ENCODE peak calls at places on chromosomes 12 and 14, in five cellular contexts. M is H1; D is aorta; N is tibial nerve; K is CD4-positive, CD25-positive, alpha-beta regulatory T cell. L is an unnamed sample. For H3K4me1, the result is how much of the 10 kb centered on the place peaks cover.

GRCh38 chr12:103578926-103579325 is 8.1 kb upstream of the STAB2 start:
- DNase-seq in M (no peak), K (no peak), D (no peak), N (no peak), L (no peak)

GRCh38 chr14:24085215-24085614 is 8.9 kb upstream of the PCK2 start:
- DNase-seq in D (no peak), M (no peak), N (no peak), K (no peak), L (no peak)

GRCh38 chr12:51270847-51271518 is 768 bp upstream of the SMAGP start:
- DNase-seq in K (no peak), D (no peak), M (no peak), N (no peak), L (no peak)

GRCh38 chr14:58426819-58427288 is 477 bp downstream of the TIMM9 start:
- DNase-seq in D (peak), K (no peak), N (no peak), M (peak), L (no peak)

GRCh38 chr12:123126294-123127144 is 24.4 kb downstream of the PITPNM2 start:
- DNase-seq in K (no peak), M (peak), N (peak), D (peak), L (peak)

GRCh38 chr12:108482717-108483212 is 32.3 kb upstream of the FICD start:
- DNase-seq in D (no peak), N (no peak), M (no peak), K (no peak), L (peak)

GRCh38 chr12:11885261-11886038 is 185.3 kb upstream of the BCL2L14 start:
- DNase-seq in N (no peak), M (no peak), D (no peak), K (no peak), L (peak)

GRCh38 chr14:48726080-48726642 is 860.0 kb downstream of the RPS29 start:
- DNase-seq in D (no peak), K (no peak), M (no peak), N (no peak), L (no peak)

GRCh38 chr12:14771651-14772137 is 31.6 kb downstream of the WBP11 start:
- DNase-seq in N (no peak), D (no peak), M (no peak), K (peak), L (no peak)

GRCh38 chr14:74619672-74620131 is 7.7 kb upstream of the LTBP2 start:
- DNase-seq in D (peak), N (peak), M (no peak), K (no peak), L (peak)
- H3K4me1 ChIP-seq in D (under half), N (under half), M (under half), K (under half), L (half or more)

DNA sequence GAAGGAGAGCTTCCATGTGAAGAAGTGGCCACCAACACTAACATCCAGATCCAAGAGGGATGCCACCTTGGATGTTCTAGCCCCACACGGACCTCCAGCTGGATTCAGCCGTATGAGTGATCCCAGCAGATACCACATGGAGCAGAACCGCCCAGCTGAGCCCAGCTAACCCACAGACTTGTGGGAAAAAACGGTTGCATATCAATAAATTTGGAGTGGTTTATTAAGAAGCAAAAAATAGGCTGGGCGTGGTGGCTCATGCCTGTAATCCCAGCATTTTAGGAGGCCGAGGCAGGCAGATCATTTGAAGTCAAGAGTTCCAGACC is 11.9 kb upstream of the IFT81 start:
- DNase-seq in N (no peak), D (no peak), K (no peak), M (no peak), L (no peak)
- H3K4me1 ChIP-seq in N (under half), D (under half), K (under half), M (under half), L (under half)

GRCh38 chr12:53497461-53497860 is 1.8 kb downstream of the MAP3K12 start:
- DNase-seq in K (no peak), N (no peak), D (no peak), M (no peak), L (no peak)
- H3K4me1 ChIP-seq in K (half or more), N (under half), D (under half), M (under half), L (under half)

DNA sequence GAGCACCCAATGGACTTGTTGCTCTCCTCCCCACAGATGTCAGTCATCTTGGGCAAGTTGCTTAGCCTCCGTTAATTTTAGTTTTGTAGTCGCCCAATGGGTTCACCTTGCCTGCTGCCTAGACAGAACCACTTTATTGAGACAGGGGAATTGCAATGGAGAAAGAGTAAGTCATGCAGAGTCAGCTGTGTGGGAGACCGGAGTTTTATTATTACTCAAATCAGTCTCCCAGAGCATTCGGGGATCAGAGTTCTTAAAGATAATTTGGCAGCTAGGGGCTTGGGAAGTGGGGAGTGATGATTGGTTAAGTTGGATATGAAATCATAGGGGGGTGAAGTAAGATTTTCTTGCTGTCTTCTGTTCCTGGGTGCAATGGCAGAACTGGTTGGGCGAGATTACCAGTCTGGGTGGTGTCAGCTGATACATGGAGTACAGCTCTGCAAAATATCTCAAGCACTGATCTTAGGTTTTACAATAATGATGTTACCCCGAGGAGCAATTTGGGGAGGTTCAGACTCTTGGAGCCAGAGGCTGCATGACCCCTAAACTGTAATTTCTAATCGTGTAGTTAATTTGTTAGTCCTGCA is 50.2 kb downstream of the SLC38A1 start:
- DNase-seq in N (no peak), D (no peak), M (no peak), K (peak), L (no peak)
- H3K4me1 ChIP-seq in N (half or more), D (under half), M (under half), K (half or more), L (under half)

DNA sequence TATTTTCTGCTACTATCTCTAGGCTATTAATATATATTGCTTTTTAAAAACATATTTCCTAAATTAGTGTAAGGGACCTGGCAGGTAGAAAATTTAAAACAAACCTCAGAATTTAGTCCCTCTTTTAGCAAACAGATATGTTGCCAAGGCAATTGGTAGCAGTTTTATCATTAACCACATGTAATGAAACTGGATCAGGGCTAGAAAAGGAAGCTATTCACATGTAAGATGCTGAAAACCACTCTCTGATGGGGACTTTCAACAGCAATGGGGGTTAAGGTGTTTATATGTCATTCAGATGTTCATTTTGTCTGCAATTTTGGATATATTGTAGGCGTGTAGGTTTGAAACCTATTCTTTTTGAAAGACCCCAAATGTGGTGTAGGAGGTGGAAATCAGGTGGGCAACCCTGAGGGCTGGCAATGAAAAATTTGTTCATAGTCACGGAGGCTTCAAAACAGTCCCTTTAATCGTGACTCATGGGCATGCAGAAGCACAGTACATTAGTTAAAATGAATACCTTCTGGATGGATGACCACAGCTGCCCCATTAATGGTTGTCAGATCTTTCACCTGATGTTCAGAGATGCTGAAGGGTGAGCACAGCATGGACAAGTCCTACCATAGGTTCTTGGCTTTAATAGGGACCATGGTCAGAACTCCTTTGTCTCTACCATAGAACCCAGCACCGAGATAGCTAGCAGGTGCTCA is 5.9 kb upstream of the PKP2 start:
- DNase-seq in M (no peak), N (no peak), K (no peak), D (no peak), L (no peak)
- H3K4me1 ChIP-seq in M (under half), N (under half), K (under half), D (under half), L (under half)

DNA sequence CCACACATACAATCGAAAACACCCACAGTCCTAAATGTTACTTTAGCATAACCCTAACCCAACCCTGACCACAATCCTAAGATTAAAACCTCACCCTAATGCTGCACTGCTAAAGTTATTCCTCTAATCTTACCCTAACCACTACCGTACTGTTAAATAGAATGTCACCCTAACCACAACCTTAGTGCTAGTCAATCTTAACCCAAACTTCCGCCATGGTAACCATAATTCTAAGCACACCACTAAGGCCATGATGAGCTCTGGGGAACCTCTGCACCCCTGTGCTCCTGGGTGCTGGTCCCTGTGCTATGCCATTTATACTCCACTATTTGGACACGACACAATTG is 38.0 kb downstream of the LTBP2 start:
- DNase-seq in N (no peak), K (peak), D (no peak), M (no peak), L (no peak)
- H3K4me1 ChIP-seq in N (under half), K (under half), D (under half), M (under half), L (half or more)

GRCh38 chr14:100279563-100279962 is 26.7 kb downstream of the SLC25A29 start:
- DNase-seq in M (no peak), K (no peak), D (no peak), N (no peak), L (no peak)
- H3K4me1 ChIP-seq in M (under half), K (under half), D (under half), N (under half), L (under half)

DNA sequence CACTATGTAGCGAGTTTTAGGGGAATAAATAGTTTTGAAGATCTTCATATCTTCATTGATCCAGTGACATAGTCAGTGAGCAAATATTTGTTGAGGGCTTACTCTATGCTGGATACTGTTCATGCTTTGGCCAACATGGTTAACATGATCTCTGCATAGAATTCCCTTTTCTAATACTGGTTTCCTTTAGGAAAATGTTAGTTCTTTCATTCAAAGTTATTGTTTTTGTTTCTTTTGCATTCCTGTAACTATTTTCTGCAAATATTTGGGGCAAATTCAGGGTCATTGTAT is 226.5 kb downstream of the C12orf50 start:
- DNase-seq in N (no peak), M (no peak), D (no peak), K (no peak), L (no peak)
- H3K4me1 ChIP-seq in N (under half), M (under half), D (under half), K (under half), L (under half)